ENCODE peak calls at places on chromosomes 2 and 18, in seven cellular contexts. U, T, H, O, Z, G and R are unnamed samples.

GRCh38 chr2:105763076-105763475 is 18.4 kb downstream of the NCK2 start:
- DNase-seq in U (no peak), T (no peak), H (no peak), O (no peak), Z (no peak), G (no peak), R (no peak)

GRCh38 chr18:48022531-48023330 is 92.3 kb upstream of the SMAD2 start:
- DNase-seq in U (peak), T (peak), H (no peak), O (peak), Z (no peak), G (no peak), R (peak)

GRCh38 chr2:241483305-241483704 is 25.1 kb downstream of the STK25 start:
- DNase-seq in U (no peak), T (no peak), H (no peak), O (no peak), Z (no peak), G (no peak), R (no peak)

GRCh38 chr2:218851286-218851685 is 8.3 kb upstream of the WNT6 start:
- DNase-seq in U (no peak), T (no peak), H (no peak), O (no peak), Z (no peak), G (no peak), R (no peak)

GRCh38 chr2:232839680-232840079 is 30.4 kb upstream of the SNORC start:
- DNase-seq in U (no peak), T (no peak), H (peak), O (no peak), Z (no peak), G (no peak), R (no peak)

GRCh38 chr2:229348135-229348534 is 77.0 kb upstream of the PID1 start:
- DNase-seq in U (no peak), T (no peak), H (no peak), O (no peak), Z (no peak), G (no peak), R (no peak)

GRCh38 chr2:33526132-33526531 is 49.7 kb downstream of the RASGRP3 start:
- DNase-seq in U (no peak), T (no peak), H (no peak), O (peak), Z (no peak), G (no peak), R (no peak)

GRCh38 chr18:3596324-3597158 is 146.6 kb downstream of the TGIF1 start:
- DNase-seq in U (peak), T (peak), H (peak), O (peak), Z (peak), G (no peak), R (no peak)

GRCh38 chr2:27184115-27184514 is 27.7 kb upstream of the ATRAID start:
- DNase-seq in U (no peak), T (no peak), H (no peak), O (no peak), Z (no peak), G (no peak), R (no peak)

GRCh38 chr2:237662671-237663093 is 35.3 kb downstream of the LRRFIP1 start:
- DNase-seq in U (peak), T (peak), H (peak), O (peak), Z (peak), G (no peak), R (no peak)

GRCh38 chr2:188524519-188525113 is 232.9 kb downstream of the GULP1 start:
- DNase-seq in U (no peak), T (peak), H (no peak), O (peak), Z (peak), G (peak), R (no peak)

GRCh38 chr2:207748993-207749392 is 20.7 kb downstream of the FZD5 start:
- DNase-seq in U (no peak), T (no peak), H (no peak), O (no peak), Z (no peak), G (no peak), R (no peak)

GRCh38 chr2:14288016-14288415 is 344.5 kb upstream of the LRATD1 start:
- DNase-seq in U (no peak), T (no peak), H (no peak), O (no peak), Z (no peak), G (no peak), R (no peak)

GRCh38 chr2:61151434-61151833 is 10.6 kb upstream of the C2orf74 start:
- DNase-seq in U (no peak), T (peak), H (no peak), O (peak), Z (no peak), G (no peak), R (no peak)

GRCh38 chr2:144402282-144402681 is 117.6 kb downstream of the ZEB2 start:
- DNase-seq in U (no peak), T (no peak), H (peak), O (no peak), Z (no peak), G (no peak), R (no peak)

GRCh38 chr2:39893616-39894015 is 114.6 kb upstream of the THUMPD2 start:
- DNase-seq in U (no peak), T (peak), H (no peak), O (no peak), Z (no peak), G (no peak), R (no peak)

GRCh38 chr2:144430722-144431163 is 89.2 kb downstream of the ZEB2 start:
- DNase-seq in U (no peak), T (no peak), H (no peak), O (peak), Z (no peak), G (no peak), R (peak)

GRCh38 chr2:64952896-64953482 is 36.2 kb upstream of the SLC1A4 start:
- DNase-seq in U (no peak), T (peak), H (no peak), O (peak), Z (no peak), G (peak), R (no peak)

GRCh38 chr18:43661570-43661969 is 384.3 kb upstream of the SYT4 start:
- DNase-seq in U (peak), T (peak), H (no peak), O (peak), Z (no peak), G (peak), R (no peak)

GRCh38 chr2:234050455-234051135 is at the start of gene SPP2:
- DNase-seq in U (no peak), T (no peak), H (no peak), O (no peak), Z (no peak), G (no peak), R (no peak)